ENCODE peak calls at places on chromosomes 7 and 10, in seven cellular contexts. One of them, this sample, is unnamed.
A peak's percentile ranks its signal among the peaks of the same experiment; 100 is the strongest.

GRCh38 chr10:3186365-3186764 is 13.8 kb upstream of the PITRM1 start:
- DNase-seq in stomach: no peak
- DNase-seq in pancreas: no peak
- DNase-seq in activated T-helper 1 cell treated with anti-CD3 and anti-CD28 coated beads, Interleukin-2, amount 50 U/mL, for 16 hours: no peak
- DNase-seq in stimulated activated CD4-positive, alpha-beta T cell treated with anti-CD3 and anti-CD28 coated beads, Interleukin-2, amount 100 ng/mL, for 48 hours: peak; percentile 32
- DNase-seq in effector CD8-positive, alpha-beta T cell: no peak
- DNase-seq in astrocyte of the spinal cord: no peak
- DNase-seq in this sample: no peak

GRCh38 chr10:21519327-21519933 is 6.1 kb downstream of the SKIDA1 start:
- DNase-seq in pancreas: no peak
- DNase-seq in activated T-helper 1 cell treated with anti-CD3 and anti-CD28 coated beads, Interleukin-2, amount 50 U/mL, for 16 hours: no peak
- DNase-seq in stomach: no peak
- DNase-seq in effector CD8-positive, alpha-beta T cell: no peak
- DNase-seq in astrocyte of the spinal cord: no peak
- DNase-seq in stimulated activated CD4-positive, alpha-beta T cell treated with anti-CD3 and anti-CD28 coated beads, Interleukin-2, amount 100 ng/mL, for 48 hours: no peak
- DNase-seq in this sample: no peak

GRCh38 chr10:469947-470338 is 219.5 kb downstream of the DIP2C start:
- DNase-seq in effector CD8-positive, alpha-beta T cell: no peak
- DNase-seq in stomach: no peak
- DNase-seq in stimulated activated CD4-positive, alpha-beta T cell treated with anti-CD3 and anti-CD28 coated beads, Interleukin-2, amount 100 ng/mL, for 48 hours: no peak
- DNase-seq in activated T-helper 1 cell treated with anti-CD3 and anti-CD28 coated beads, Interleukin-2, amount 50 U/mL, for 16 hours: no peak
- DNase-seq in pancreas: no peak
- DNase-seq in astrocyte of the spinal cord: no peak
- DNase-seq in this sample: no peak

GRCh38 chr7:47587389-47587788 is 5.5 kb upstream of the TNS3 start:
- DNase-seq in activated T-helper 1 cell treated with anti-CD3 and anti-CD28 coated beads, Interleukin-2, amount 50 U/mL, for 16 hours: no peak
- DNase-seq in stomach: peak; percentile 57
- DNase-seq in pancreas: no peak
- DNase-seq in stimulated activated CD4-positive, alpha-beta T cell treated with anti-CD3 and anti-CD28 coated beads, Interleukin-2, amount 100 ng/mL, for 48 hours: no peak
- DNase-seq in astrocyte of the spinal cord: no peak
- DNase-seq in effector CD8-positive, alpha-beta T cell: no peak
- DNase-seq in this sample: no peak

GRCh38 chr10:131653550-131654470 is 247.0 kb upstream of the PPP2R2D start:
- DNase-seq in effector CD8-positive, alpha-beta T cell: no peak
- DNase-seq in stomach: peak; percentile 7
- DNase-seq in astrocyte of the spinal cord: no peak
- DNase-seq in stimulated activated CD4-positive, alpha-beta T cell treated with anti-CD3 and anti-CD28 coated beads, Interleukin-2, amount 100 ng/mL, for 48 hours: no peak
- DNase-seq in pancreas: no peak
- DNase-seq in activated T-helper 1 cell treated with anti-CD3 and anti-CD28 coated beads, Interleukin-2, amount 50 U/mL, for 16 hours: no peak
- DNase-seq in this sample: no peak

GRCh38 chr10:123721441-123722049 is 55.4 kb downstream of the GPR26 start:
- DNase-seq in effector CD8-positive, alpha-beta T cell: no peak
- DNase-seq in stimulated activated CD4-positive, alpha-beta T cell treated with anti-CD3 and anti-CD28 coated beads, Interleukin-2, amount 100 ng/mL, for 48 hours: no peak
- DNase-seq in pancreas: no peak
- DNase-seq in activated T-helper 1 cell treated with anti-CD3 and anti-CD28 coated beads, Interleukin-2, amount 50 U/mL, for 16 hours: no peak
- DNase-seq in astrocyte of the spinal cord: no peak
- DNase-seq in stomach: no peak
- DNase-seq in this sample: no peak

GRCh38 chr10:7206407-7207127 is 204.3 kb downstream of the SFMBT2 start:
- DNase-seq in pancreas: no peak
- DNase-seq in effector CD8-positive, alpha-beta T cell: no peak
- DNase-seq in astrocyte of the spinal cord: no peak
- DNase-seq in stomach: no peak
- DNase-seq in activated T-helper 1 cell treated with anti-CD3 and anti-CD28 coated beads, Interleukin-2, amount 50 U/mL, for 16 hours: no peak
- DNase-seq in stimulated activated CD4-positive, alpha-beta T cell treated with anti-CD3 and anti-CD28 coated beads, Interleukin-2, amount 100 ng/mL, for 48 hours: no peak
- DNase-seq in this sample: no peak

GRCh38 chr7:55431898-55432297 is 66.8 kb downstream of the LANCL2 start:
- DNase-seq in stomach: no peak
- DNase-seq in stimulated activated CD4-positive, alpha-beta T cell treated with anti-CD3 and anti-CD28 coated beads, Interleukin-2, amount 100 ng/mL, for 48 hours: no peak
- DNase-seq in astrocyte of the spinal cord: no peak
- DNase-seq in pancreas: no peak
- DNase-seq in activated T-helper 1 cell treated with anti-CD3 and anti-CD28 coated beads, Interleukin-2, amount 50 U/mL, for 16 hours: no peak
- DNase-seq in effector CD8-positive, alpha-beta T cell: no peak
- DNase-seq in this sample: no peak

GRCh38 chr7:16795624-16796023 is 9.2 kb downstream of the AGR2 start:
- DNase-seq in activated T-helper 1 cell treated with anti-CD3 and anti-CD28 coated beads, Interleukin-2, amount 50 U/mL, for 16 hours: no peak
- DNase-seq in effector CD8-positive, alpha-beta T cell: no peak
- DNase-seq in astrocyte of the spinal cord: no peak
- DNase-seq in stimulated activated CD4-positive, alpha-beta T cell treated with anti-CD3 and anti-CD28 coated beads, Interleukin-2, amount 100 ng/mL, for 48 hours: no peak
- DNase-seq in pancreas: no peak
- DNase-seq in stomach: no peak
- DNase-seq in this sample: no peak

GRCh38 chr7:42952328-42952727 is 20.2 kb downstream of the MRPL32 start:
- DNase-seq in stomach: no peak
- DNase-seq in astrocyte of the spinal cord: no peak
- DNase-seq in activated T-helper 1 cell treated with anti-CD3 and anti-CD28 coated beads, Interleukin-2, amount 50 U/mL, for 16 hours: no peak
- DNase-seq in effector CD8-positive, alpha-beta T cell: no peak
- DNase-seq in pancreas: no peak
- DNase-seq in stimulated activated CD4-positive, alpha-beta T cell treated with anti-CD3 and anti-CD28 coated beads, Interleukin-2, amount 100 ng/mL, for 48 hours: no peak
- DNase-seq in this sample: no peak

GRCh38 chr10:6300106-6300783 is 97.5 kb downstream of the PFKFB3 start:
- DNase-seq in stimulated activated CD4-positive, alpha-beta T cell treated with anti-CD3 and anti-CD28 coated beads, Interleukin-2, amount 100 ng/mL, for 48 hours: peak; percentile 23
- DNase-seq in stomach: no peak
- DNase-seq in pancreas: no peak
- DNase-seq in astrocyte of the spinal cord: peak; percentile 73
- DNase-seq in activated T-helper 1 cell treated with anti-CD3 and anti-CD28 coated beads, Interleukin-2, amount 50 U/mL, for 16 hours: no peak
- DNase-seq in effector CD8-positive, alpha-beta T cell: no peak
- DNase-seq in this sample: no peak

GRCh38 chr7:29228289-29229011 is 33.9 kb downstream of the CHN2 start:
- DNase-seq in stimulated activated CD4-positive, alpha-beta T cell treated with anti-CD3 and anti-CD28 coated beads, Interleukin-2, amount 100 ng/mL, for 48 hours: no peak
- DNase-seq in effector CD8-positive, alpha-beta T cell: no peak
- DNase-seq in pancreas: no peak
- DNase-seq in activated T-helper 1 cell treated with anti-CD3 and anti-CD28 coated beads, Interleukin-2, amount 50 U/mL, for 16 hours: no peak
- DNase-seq in astrocyte of the spinal cord: no peak
- DNase-seq in stomach: peak; percentile 44
- DNase-seq in this sample: no peak

GRCh38 chr7:21944616-21945373 is 904 bp downstream of the CDCA7L start:
- DNase-seq in stimulated activated CD4-positive, alpha-beta T cell treated with anti-CD3 and anti-CD28 coated beads, Interleukin-2, amount 100 ng/mL, for 48 hours: peak; percentile 35
- DNase-seq in astrocyte of the spinal cord: peak; percentile 52
- DNase-seq in activated T-helper 1 cell treated with anti-CD3 and anti-CD28 coated beads, Interleukin-2, amount 50 U/mL, for 16 hours: no peak
- DNase-seq in effector CD8-positive, alpha-beta T cell: peak; percentile 4
- DNase-seq in pancreas: peak; percentile 86
- DNase-seq in stomach: peak; percentile 86
- DNase-seq in this sample: peak; percentile 72

GRCh38 chr7:42091461-42092229 is 145.4 kb downstream of the GLI3 start:
- DNase-seq in pancreas: no peak
- DNase-seq in astrocyte of the spinal cord: peak; percentile 73
- DNase-seq in stomach: peak; percentile 37
- DNase-seq in stimulated activated CD4-positive, alpha-beta T cell treated with anti-CD3 and anti-CD28 coated beads, Interleukin-2, amount 100 ng/mL, for 48 hours: no peak
- DNase-seq in effector CD8-positive, alpha-beta T cell: no peak
- DNase-seq in activated T-helper 1 cell treated with anti-CD3 and anti-CD28 coated beads, Interleukin-2, amount 50 U/mL, for 16 hours: no peak
- DNase-seq in this sample: peak; percentile 51

GRCh38 chr7:151243411-151244155 is 4.9 kb downstream of the SMARCD3 start:
- DNase-seq in activated T-helper 1 cell treated with anti-CD3 and anti-CD28 coated beads, Interleukin-2, amount 50 U/mL, for 16 hours: no peak
- DNase-seq in pancreas: peak; percentile 48
- DNase-seq in effector CD8-positive, alpha-beta T cell: no peak
- DNase-seq in stimulated activated CD4-positive, alpha-beta T cell treated with anti-CD3 and anti-CD28 coated beads, Interleukin-2, amount 100 ng/mL, for 48 hours: no peak
- DNase-seq in stomach: no peak
- DNase-seq in astrocyte of the spinal cord: no peak
- DNase-seq in this sample: no peak

GRCh38 chr10:29081971-29082699 is 206.7 kb upstream of the LYZL1 start:
- DNase-seq in effector CD8-positive, alpha-beta T cell: no peak
- DNase-seq in stimulated activated CD4-positive, alpha-beta T cell treated with anti-CD3 and anti-CD28 coated beads, Interleukin-2, amount 100 ng/mL, for 48 hours: no peak
- DNase-seq in pancreas: no peak
- DNase-seq in activated T-helper 1 cell treated with anti-CD3 and anti-CD28 coated beads, Interleukin-2, amount 50 U/mL, for 16 hours: no peak
- DNase-seq in astrocyte of the spinal cord: no peak
- DNase-seq in stomach: no peak
- DNase-seq in this sample: no peak

GRCh38 chr7:100686822-100687211 is 7.2 kb downstream of the GIGYF1 start:
- DNase-seq in astrocyte of the spinal cord: no peak
- DNase-seq in activated T-helper 1 cell treated with anti-CD3 and anti-CD28 coated beads, Interleukin-2, amount 50 U/mL, for 16 hours: no peak
- DNase-seq in pancreas: no peak
- DNase-seq in effector CD8-positive, alpha-beta T cell: no peak
- DNase-seq in stimulated activated CD4-positive, alpha-beta T cell treated with anti-CD3 and anti-CD28 coated beads, Interleukin-2, amount 100 ng/mL, for 48 hours: no peak
- DNase-seq in stomach: no peak
- DNase-seq in this sample: no peak

GRCh38 chr10:72665925-72666324 is 26.0 kb upstream of the MCU start:
- DNase-seq in effector CD8-positive, alpha-beta T cell: no peak
- DNase-seq in stomach: no peak
- DNase-seq in activated T-helper 1 cell treated with anti-CD3 and anti-CD28 coated beads, Interleukin-2, amount 50 U/mL, for 16 hours: no peak
- DNase-seq in pancreas: no peak
- DNase-seq in stimulated activated CD4-positive, alpha-beta T cell treated with anti-CD3 and anti-CD28 coated beads, Interleukin-2, amount 100 ng/mL, for 48 hours: no peak
- DNase-seq in astrocyte of the spinal cord: no peak
- DNase-seq in this sample: peak; percentile 19

GRCh38 chr7:6589829-6590644 is at the start of gene INTS15:
- DNase-seq in pancreas: peak; percentile 95
- DNase-seq in activated T-helper 1 cell treated with anti-CD3 and anti-CD28 coated beads, Interleukin-2, amount 50 U/mL, for 16 hours: peak; percentile 57
- DNase-seq in stomach: peak; percentile 84
- DNase-seq in effector CD8-positive, alpha-beta T cell: peak; percentile 67
- DNase-seq in astrocyte of the spinal cord: peak; percentile 69
- DNase-seq in stimulated activated CD4-positive, alpha-beta T cell treated with anti-CD3 and anti-CD28 coated beads, Interleukin-2, amount 100 ng/mL, for 48 hours: peak; percentile 77
- DNase-seq in this sample: peak; percentile 70

GRCh38 chr10:70925377-70926214 is 37.2 kb upstream of the PCBD1 start:
- DNase-seq in stomach: peak; percentile 55
- DNase-seq in stimulated activated CD4-positive, alpha-beta T cell treated with anti-CD3 and anti-CD28 coated beads, Interleukin-2, amount 100 ng/mL, for 48 hours: peak; percentile 59
- DNase-seq in astrocyte of the spinal cord: peak; percentile 12
- DNase-seq in activated T-helper 1 cell treated with anti-CD3 and anti-CD28 coated beads, Interleukin-2, amount 50 U/mL, for 16 hours: peak; percentile 21
- DNase-seq in pancreas: peak; percentile 86
- DNase-seq in effector CD8-positive, alpha-beta T cell: peak; percentile 8
- DNase-seq in this sample: peak; percentile 30

GRCh38 chr7:137519964-137520363 is 176.4 kb upstream of the PTN start:
- DNase-seq in stimulated activated CD4-positive, alpha-beta T cell treated with anti-CD3 and anti-CD28 coated beads, Interleukin-2, amount 100 ng/mL, for 48 hours: no peak
- DNase-seq in stomach: no peak
- DNase-seq in pancreas: no peak
- DNase-seq in activated T-helper 1 cell treated with anti-CD3 and anti-CD28 coated beads, Interleukin-2, amount 50 U/mL, for 16 hours: no peak
- DNase-seq in effector CD8-positive, alpha-beta T cell: no peak
- DNase-seq in astrocyte of the spinal cord: peak; percentile 45
- DNase-seq in this sample: no peak

GRCh38 chr10:62684911-62685310 is 119.6 kb upstream of the ADO start:
- DNase-seq in astrocyte of the spinal cord: no peak
- DNase-seq in effector CD8-positive, alpha-beta T cell: no peak
- DNase-seq in pancreas: no peak
- DNase-seq in stimulated activated CD4-positive, alpha-beta T cell treated with anti-CD3 and anti-CD28 coated beads, Interleukin-2, amount 100 ng/mL, for 48 hours: no peak
- DNase-seq in activated T-helper 1 cell treated with anti-CD3 and anti-CD28 coated beads, Interleukin-2, amount 50 U/mL, for 16 hours: no peak
- DNase-seq in stomach: no peak
- DNase-seq in this sample: no peak

GRCh38 chr10:7311256-7312178 is 99.3 kb downstream of the SFMBT2 start:
- DNase-seq in pancreas: no peak
- DNase-seq in stomach: no peak
- DNase-seq in activated T-helper 1 cell treated with anti-CD3 and anti-CD28 coated beads, Interleukin-2, amount 50 U/mL, for 16 hours: no peak
- DNase-seq in astrocyte of the spinal cord: no peak
- DNase-seq in stimulated activated CD4-positive, alpha-beta T cell treated with anti-CD3 and anti-CD28 coated beads, Interleukin-2, amount 100 ng/mL, for 48 hours: no peak
- DNase-seq in effector CD8-positive, alpha-beta T cell: no peak
- DNase-seq in this sample: no peak

GRCh38 chr7:34296663-34297062 is 361.4 kb upstream of the NPSR1 start:
- DNase-seq in activated T-helper 1 cell treated with anti-CD3 and anti-CD28 coated beads, Interleukin-2, amount 50 U/mL, for 16 hours: no peak
- DNase-seq in effector CD8-positive, alpha-beta T cell: no peak
- DNase-seq in pancreas: no peak
- DNase-seq in astrocyte of the spinal cord: peak; percentile 37
- DNase-seq in stomach: no peak
- DNase-seq in stimulated activated CD4-positive, alpha-beta T cell treated with anti-CD3 and anti-CD28 coated beads, Interleukin-2, amount 100 ng/mL, for 48 hours: no peak
- DNase-seq in this sample: no peak

GRCh38 chr10:110859947-110860376 is 11.8 kb upstream of the PDCD4 start:
- DNase-seq in activated T-helper 1 cell treated with anti-CD3 and anti-CD28 coated beads, Interleukin-2, amount 50 U/mL, for 16 hours: no peak
- DNase-seq in astrocyte of the spinal cord: peak; percentile 74
- DNase-seq in stomach: no peak
- DNase-seq in stimulated activated CD4-positive, alpha-beta T cell treated with anti-CD3 and anti-CD28 coated beads, Interleukin-2, amount 100 ng/mL, for 48 hours: no peak
- DNase-seq in effector CD8-positive, alpha-beta T cell: no peak
- DNase-seq in pancreas: no peak
- DNase-seq in this sample: no peak

GRCh38 chr7:120926943-120927346 is 23.6 kb upstream of the ING3 start:
- DNase-seq in astrocyte of the spinal cord: no peak
- DNase-seq in pancreas: no peak
- DNase-seq in stomach: no peak
- DNase-seq in stimulated activated CD4-positive, alpha-beta T cell treated with anti-CD3 and anti-CD28 coated beads, Interleukin-2, amount 100 ng/mL, for 48 hours: no peak
- DNase-seq in activated T-helper 1 cell treated with anti-CD3 and anti-CD28 coated beads, Interleukin-2, amount 50 U/mL, for 16 hours: no peak
- DNase-seq in effector CD8-positive, alpha-beta T cell: no peak
- DNase-seq in this sample: no peak

GRCh38 chr10:31112961-31113360 is 81.3 kb upstream of the ZNF438 start:
- DNase-seq in stomach: no peak
- DNase-seq in pancreas: no peak
- DNase-seq in activated T-helper 1 cell treated with anti-CD3 and anti-CD28 coated beads, Interleukin-2, amount 50 U/mL, for 16 hours: no peak
- DNase-seq in stimulated activated CD4-positive, alpha-beta T cell treated with anti-CD3 and anti-CD28 coated beads, Interleukin-2, amount 100 ng/mL, for 48 hours: no peak
- DNase-seq in astrocyte of the spinal cord: no peak
- DNase-seq in effector CD8-positive, alpha-beta T cell: no peak
- DNase-seq in this sample: peak; percentile 41

GRCh38 chr7:117859246-117859812 is 13.9 kb downstream of the CTTNBP2 start:
- DNase-seq in effector CD8-positive, alpha-beta T cell: no peak
- DNase-seq in pancreas: no peak
- DNase-seq in stimulated activated CD4-positive, alpha-beta T cell treated with anti-CD3 and anti-CD28 coated beads, Interleukin-2, amount 100 ng/mL, for 48 hours: no peak
- DNase-seq in astrocyte of the spinal cord: peak; percentile 20
- DNase-seq in activated T-helper 1 cell treated with anti-CD3 and anti-CD28 coated beads, Interleukin-2, amount 50 U/mL, for 16 hours: no peak
- DNase-seq in stomach: no peak
- DNase-seq in this sample: no peak

GRCh38 chr7:29877196-29877595 is 70.9 kb downstream of the WIPF3 start:
- DNase-seq in astrocyte of the spinal cord: peak; percentile 17
- DNase-seq in stomach: no peak
- DNase-seq in pancreas: no peak
- DNase-seq in effector CD8-positive, alpha-beta T cell: no peak
- DNase-seq in stimulated activated CD4-positive, alpha-beta T cell treated with anti-CD3 and anti-CD28 coated beads, Interleukin-2, amount 100 ng/mL, for 48 hours: no peak
- DNase-seq in activated T-helper 1 cell treated with anti-CD3 and anti-CD28 coated beads, Interleukin-2, amount 50 U/mL, for 16 hours: no peak
- DNase-seq in this sample: no peak